ENCODE peak calls at places on chromosomes 5 and 9, in six cellular contexts. One of them, this sample, is unnamed.

GRCh38 chr5:80957031-80957761 is 3.0 kb upstream of the RASGRF2 start:
- DNase-seq in lower lobe of right lung: no peak
- DNase-seq in activated CD4-positive, alpha-beta T cell treated with anti-CD3 and anti-CD28 coated beads, Interleukin-2, amount 50 U/mL, for 4 hours: no peak
- DNase-seq in NB4: no peak
- DNase-seq in mesendoderm: peak; percentile 70
- DNase-seq in naive B cell: no peak
- DNase-seq in this sample: no peak

GRCh38 chr5:31131381-31131811 is 62.1 kb upstream of the CDH6 start:
- DNase-seq in activated CD4-positive, alpha-beta T cell treated with anti-CD3 and anti-CD28 coated beads, Interleukin-2, amount 50 U/mL, for 4 hours: no peak
- DNase-seq in mesendoderm: no peak
- DNase-seq in naive B cell: no peak
- DNase-seq in NB4: peak; percentile 54
- DNase-seq in lower lobe of right lung: no peak
- DNase-seq in this sample: no peak

GRCh38 chr5:30736642-30737041 is 456.8 kb upstream of the CDH6 start:
- DNase-seq in NB4: no peak
- DNase-seq in mesendoderm: no peak
- DNase-seq in activated CD4-positive, alpha-beta T cell treated with anti-CD3 and anti-CD28 coated beads, Interleukin-2, amount 50 U/mL, for 4 hours: no peak
- DNase-seq in lower lobe of right lung: no peak
- DNase-seq in naive B cell: no peak
- DNase-seq in this sample: no peak

GRCh38 chr9:126383395-126384104 is 56.9 kb downstream of the MVB12B start:
- DNase-seq in NB4: no peak
- DNase-seq in naive B cell: no peak
- DNase-seq in mesendoderm: no peak
- DNase-seq in activated CD4-positive, alpha-beta T cell treated with anti-CD3 and anti-CD28 coated beads, Interleukin-2, amount 50 U/mL, for 4 hours: no peak
- DNase-seq in lower lobe of right lung: no peak
- DNase-seq in this sample: no peak

GRCh38 chr5:137453476-137454080 is 45.5 kb downstream of the SPOCK1 start:
- DNase-seq in naive B cell: no peak
- DNase-seq in mesendoderm: peak; percentile 63
- DNase-seq in NB4: peak; percentile 54
- DNase-seq in activated CD4-positive, alpha-beta T cell treated with anti-CD3 and anti-CD28 coated beads, Interleukin-2, amount 50 U/mL, for 4 hours: no peak
- DNase-seq in lower lobe of right lung: no peak
- DNase-seq in this sample: no peak

GRCh38 chr5:176900783-176901204 is 1.6 kb upstream of the HK3 start:
- DNase-seq in NB4: no peak
- DNase-seq in activated CD4-positive, alpha-beta T cell treated with anti-CD3 and anti-CD28 coated beads, Interleukin-2, amount 50 U/mL, for 4 hours: no peak
- DNase-seq in lower lobe of right lung: no peak
- DNase-seq in mesendoderm: no peak
- DNase-seq in naive B cell: no peak
- DNase-seq in this sample: no peak

GRCh38 chr9:37966443-37967271 is 62.7 kb upstream of the SLC25A51 start:
- DNase-seq in mesendoderm: no peak
- DNase-seq in NB4: no peak
- DNase-seq in naive B cell: no peak
- DNase-seq in activated CD4-positive, alpha-beta T cell treated with anti-CD3 and anti-CD28 coated beads, Interleukin-2, amount 50 U/mL, for 4 hours: no peak
- DNase-seq in lower lobe of right lung: no peak
- DNase-seq in this sample: no peak

GRCh38 chr9:113425072-113425471 is 14.5 kb downstream of the C9orf43 start:
- DNase-seq in mesendoderm: peak; percentile 26
- DNase-seq in NB4: no peak
- DNase-seq in activated CD4-positive, alpha-beta T cell treated with anti-CD3 and anti-CD28 coated beads, Interleukin-2, amount 50 U/mL, for 4 hours: no peak
- DNase-seq in lower lobe of right lung: no peak
- DNase-seq in naive B cell: no peak
- DNase-seq in this sample: peak; percentile 53

GRCh38 chr9:124674651-124675050 is 96.5 kb downstream of the NR6A1 start:
- DNase-seq in lower lobe of right lung: no peak
- DNase-seq in naive B cell: no peak
- DNase-seq in mesendoderm: no peak
- DNase-seq in activated CD4-positive, alpha-beta T cell treated with anti-CD3 and anti-CD28 coated beads, Interleukin-2, amount 50 U/mL, for 4 hours: no peak
- DNase-seq in NB4: no peak
- DNase-seq in this sample: no peak

GRCh38 chr5:76813982-76814562 is 4.8 kb upstream of the F2RL1 start:
- DNase-seq in mesendoderm: peak; percentile 52
- DNase-seq in NB4: no peak
- DNase-seq in lower lobe of right lung: no peak
- DNase-seq in naive B cell: no peak
- DNase-seq in activated CD4-positive, alpha-beta T cell treated with anti-CD3 and anti-CD28 coated beads, Interleukin-2, amount 50 U/mL, for 4 hours: no peak
- DNase-seq in this sample: peak; percentile 86

GRCh38 chr5:35198096-35198495 is 32.2 kb downstream of the PRLR start:
- DNase-seq in mesendoderm: peak; percentile 20
- DNase-seq in NB4: no peak
- DNase-seq in naive B cell: no peak
- DNase-seq in activated CD4-positive, alpha-beta T cell treated with anti-CD3 and anti-CD28 coated beads, Interleukin-2, amount 50 U/mL, for 4 hours: no peak
- DNase-seq in lower lobe of right lung: peak; percentile 82
- DNase-seq in this sample: peak; percentile 38

GRCh38 chr5:144191998-144192397 is 21.3 kb downstream of the KCTD16 start:
- DNase-seq in mesendoderm: peak; percentile 82
- DNase-seq in NB4: peak; percentile 81
- DNase-seq in lower lobe of right lung: no peak
- DNase-seq in activated CD4-positive, alpha-beta T cell treated with anti-CD3 and anti-CD28 coated beads, Interleukin-2, amount 50 U/mL, for 4 hours: no peak
- DNase-seq in naive B cell: peak; percentile 75
- DNase-seq in this sample: no peak

This sample was measured in islet precursor cell.